ENCODE peak calls at places on chromosome 21, in five cellular contexts. One of them, this sample, is unnamed.

GRCh38 chr21:32312976-32313375 is 14.3 kb downstream of the MRAP start:
- DNase-seq in IMR-90: no peak
- DNase-seq in ovary: no peak
- DNase-seq in heart left ventricle: no peak
- DNase-seq in thyroid gland: no peak
- DNase-seq in this sample: no peak

GRCh38 chr21:27722095-27722494 is 755.2 kb upstream of the ADAMTS5 start:
- DNase-seq in ovary: no peak
- DNase-seq in thyroid gland: no peak
- DNase-seq in IMR-90: no peak
- DNase-seq in heart left ventricle: no peak
- DNase-seq in this sample: no peak

GRCh38 chr21:34243562-34243961 is 120.2 kb upstream of the KCNE2 start:
- DNase-seq in heart left ventricle: no peak
- DNase-seq in thyroid gland: peak; percentile 43
- DNase-seq in ovary: no peak
- DNase-seq in IMR-90: peak; percentile 11
- DNase-seq in this sample: no peak

GRCh38 chr21:32253215-32253641 is 25.6 kb downstream of the MIS18A start:
- DNase-seq in thyroid gland: no peak
- DNase-seq in heart left ventricle: peak; percentile 61
- DNase-seq in ovary: no peak
- DNase-seq in IMR-90: peak; percentile 65
- DNase-seq in this sample: no peak

GRCh38 chr21:24259241-24259640 is 1348.0 kb downstream of the MRPL39 start:
- DNase-seq in IMR-90: peak; percentile 83
- DNase-seq in ovary: no peak
- DNase-seq in thyroid gland: no peak
- DNase-seq in heart left ventricle: no peak
- DNase-seq in this sample: no peak

GRCh38 chr21:45152265-45152746 is 77.9 kb downstream of the ADARB1 start:
- DNase-seq in heart left ventricle: no peak
- DNase-seq in IMR-90: no peak
- DNase-seq in ovary: no peak
- DNase-seq in thyroid gland: no peak
- DNase-seq in this sample: peak; percentile 18

GRCh38 chr21:45050361-45050785 is 24.0 kb upstream of the ADARB1 start:
- DNase-seq in IMR-90: no peak
- DNase-seq in ovary: no peak
- DNase-seq in heart left ventricle: no peak
- DNase-seq in thyroid gland: peak; percentile 36
- DNase-seq in this sample: no peak

GRCh38 chr21:44697811-44698734 is 1.1 kb downstream of the KRTAP10-12 start:
- DNase-seq in heart left ventricle: no peak
- DNase-seq in IMR-90: no peak
- DNase-seq in thyroid gland: no peak
- DNase-seq in ovary: no peak
- DNase-seq in this sample: peak; percentile 84

GRCh38 chr21:40829791-40830190 is 17.2 kb downstream of the DSCAM start:
- DNase-seq in heart left ventricle: no peak
- DNase-seq in ovary: no peak
- DNase-seq in thyroid gland: no peak
- DNase-seq in IMR-90: no peak
- DNase-seq in this sample: no peak

GRCh38 chr21:34365794-34366193 is 2.0 kb downstream of the KCNE2 start:
- DNase-seq in heart left ventricle: no peak
- DNase-seq in thyroid gland: no peak
- DNase-seq in IMR-90: no peak
- DNase-seq in ovary: no peak
- DNase-seq in this sample: no peak

GRCh38 chr21:31173881-31174555 is 135.7 kb upstream of the KRTAP19-8 start:
- DNase-seq in ovary: no peak
- DNase-seq in thyroid gland: no peak
- DNase-seq in IMR-90: no peak
- DNase-seq in heart left ventricle: peak; percentile 32
- DNase-seq in this sample: peak; percentile 87

GRCh38 chr21:28111151-28111619 is 881.5 kb downstream of the LTN1 start:
- DNase-seq in thyroid gland: no peak
- DNase-seq in ovary: peak; percentile 82
- DNase-seq in heart left ventricle: peak; percentile 70
- DNase-seq in IMR-90: peak; percentile 92
- DNase-seq in this sample: peak; percentile 57

GRCh38 chr21:34351786-34352241 is 12.0 kb upstream of the KCNE2 start:
- DNase-seq in heart left ventricle: peak; percentile 36
- DNase-seq in ovary: no peak
- DNase-seq in thyroid gland: peak; percentile 73
- DNase-seq in IMR-90: peak; percentile 26
- DNase-seq in this sample: no peak

DNA sequence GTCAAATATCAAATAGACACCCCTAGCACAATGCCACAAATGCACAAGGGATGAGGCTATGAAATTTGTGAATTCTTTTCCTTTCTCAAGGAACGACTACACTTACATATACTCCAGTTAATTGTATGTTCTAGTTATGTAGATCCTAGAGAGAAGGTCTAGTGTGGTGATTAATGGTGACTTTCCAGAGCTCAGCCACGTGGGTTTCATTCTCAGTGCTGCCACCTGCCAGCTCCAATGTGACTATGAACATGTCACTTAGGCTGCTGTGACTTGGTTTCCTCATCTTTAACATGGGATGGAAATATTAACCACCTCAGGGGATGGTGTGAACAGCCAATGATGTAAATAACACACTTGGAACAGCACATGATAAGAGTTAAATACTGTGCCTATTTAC is 138.3 kb downstream of the APP start:
- DNase-seq in ovary: no peak
- DNase-seq in IMR-90: no peak
- DNase-seq in heart left ventricle: no peak
- DNase-seq in thyroid gland: no peak
- DNase-seq in this sample: no peak
- TF ChIP-seq CTCF in ovary: no peak
- TF ChIP-seq CTCF in IMR-90: no peak
- TF ChIP-seq CTCF in heart left ventricle: peak; percentile 11
- TF ChIP-seq CTCF in thyroid gland: no peak
- TF ChIP-seq CTCF in this sample: no peak

GRCh38 chr21:17823846-17824245 is 4.7 kb upstream of the C21orf91 start:
- DNase-seq in thyroid gland: no peak
- DNase-seq in heart left ventricle: no peak
- DNase-seq in IMR-90: no peak
- DNase-seq in ovary: no peak
- DNase-seq in this sample: no peak

GRCh38 chr21:17821121-17821520 is 2.0 kb upstream of the C21orf91 start:
- DNase-seq in heart left ventricle: no peak
- DNase-seq in IMR-90: no peak
- DNase-seq in thyroid gland: no peak
- DNase-seq in ovary: no peak
- DNase-seq in this sample: no peak

GRCh38 chr21:17818158-17819113 is 720 bp downstream of the C21orf91 start:
- DNase-seq in heart left ventricle: peak; percentile 35
- DNase-seq in thyroid gland: peak; percentile 50
- DNase-seq in ovary: no peak
- DNase-seq in IMR-90: peak; percentile 23
- DNase-seq in this sample: peak; percentile 21

GRCh38 chr21:17819878-17820232 is 699 bp upstream of the C21orf91 start:
- DNase-seq in IMR-90: peak; percentile 72
- DNase-seq in thyroid gland: no peak
- DNase-seq in ovary: no peak
- DNase-seq in heart left ventricle: no peak
- DNase-seq in this sample: no peak

DNA sequence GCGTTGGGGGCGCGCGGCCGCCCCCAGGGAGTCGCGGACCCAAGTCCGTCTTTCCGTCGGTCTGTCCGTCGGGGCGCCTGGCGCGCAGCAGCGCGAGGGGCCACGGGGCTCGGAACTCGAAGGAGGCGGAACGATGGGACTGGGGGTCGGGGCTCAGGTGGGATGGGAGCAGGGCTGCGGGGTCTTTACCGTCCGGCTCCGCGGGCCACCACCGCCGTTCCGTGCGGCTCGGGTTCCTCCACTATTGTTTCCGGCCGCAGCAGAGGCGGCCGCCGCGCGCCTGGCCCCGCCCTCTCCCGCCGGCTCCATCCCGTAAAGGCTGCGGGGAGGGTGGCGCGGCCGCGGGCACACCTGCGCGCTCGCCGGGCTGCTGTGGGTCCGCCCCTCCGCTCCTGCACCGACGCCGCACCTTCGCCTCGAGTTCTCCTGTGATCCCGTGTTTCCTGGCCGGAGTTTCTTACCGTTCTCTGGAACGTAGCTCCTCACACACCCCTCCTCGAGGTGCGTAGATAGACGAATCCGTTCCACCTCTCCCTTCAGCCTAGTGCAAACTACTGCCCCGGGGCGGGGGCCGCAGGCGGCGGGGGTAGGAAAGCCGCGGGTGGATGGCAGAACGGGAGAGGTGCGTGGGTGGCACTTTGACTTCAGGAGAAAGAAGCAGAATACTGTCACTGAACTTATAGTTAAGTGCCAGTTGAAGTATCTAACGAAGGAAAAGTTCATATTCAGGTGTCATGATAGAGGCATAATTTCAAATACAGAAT is at the start of gene C21orf91:
- DNase-seq in heart left ventricle: peak; percentile 91
- DNase-seq in IMR-90: peak; percentile 86
- DNase-seq in ovary: peak; percentile 89
- DNase-seq in thyroid gland: peak; percentile 91
- DNase-seq in this sample: peak; percentile 85
- TF ChIP-seq POLR2A in heart left ventricle: peak; percentile 62
- TF ChIP-seq POLR2A in IMR-90: peak; percentile 93
- TF ChIP-seq POLR2A in ovary: peak; percentile 53
- TF ChIP-seq POLR2A in thyroid gland: peak; percentile 71
- TF ChIP-seq POLR2A in this sample: peak; percentile 16

DNA sequence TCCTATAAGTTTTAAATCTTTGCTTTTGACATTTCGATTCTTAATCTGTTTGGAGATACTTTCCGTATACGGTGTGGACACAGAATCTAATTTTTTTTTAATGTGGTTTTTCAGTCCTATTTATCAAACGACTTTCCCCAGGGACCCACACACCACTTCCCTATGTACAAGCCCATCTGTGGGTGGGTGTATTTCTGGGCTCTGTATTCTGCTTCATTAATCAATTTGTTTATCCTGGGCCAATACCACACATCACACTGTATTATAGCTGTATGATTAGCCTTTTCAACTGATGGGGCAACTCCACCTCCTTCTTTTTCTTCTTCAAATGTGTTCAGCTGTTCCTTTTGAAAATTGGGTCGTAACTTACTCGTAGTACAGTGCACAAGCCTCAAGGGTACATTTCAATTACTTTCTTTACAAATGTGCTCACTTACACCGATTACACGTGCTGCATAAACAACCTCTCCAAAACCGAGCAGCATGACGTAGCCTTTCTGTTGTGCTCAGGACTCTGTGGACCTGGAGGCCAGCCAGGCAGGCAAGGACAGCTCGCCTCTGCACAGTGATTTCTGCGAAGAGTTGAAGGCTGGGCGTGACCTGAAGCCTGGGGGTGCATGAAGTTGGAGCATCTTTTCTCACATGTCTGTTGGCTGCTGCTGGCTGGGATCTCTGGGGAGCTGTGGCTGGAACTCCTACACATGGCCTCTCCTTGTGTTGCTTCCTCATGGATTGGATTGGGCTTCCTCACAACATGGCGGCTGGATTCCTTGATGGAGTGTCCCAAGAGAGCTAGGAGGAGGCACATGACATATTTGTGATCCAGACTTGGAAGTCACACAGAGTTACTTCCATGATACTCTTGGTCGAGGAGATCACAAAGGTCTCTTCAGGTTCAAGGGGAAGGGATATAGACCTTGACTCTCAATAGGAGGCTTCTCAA is 126.5 kb downstream of the CRYAA start:
- DNase-seq in thyroid gland: peak; percentile 77
- DNase-seq in heart left ventricle: no peak
- DNase-seq in ovary: no peak
- DNase-seq in IMR-90: peak; percentile 2
- DNase-seq in this sample: no peak
- H3K4me3 ChIP-seq in thyroid gland: no peak overlapping the region
- H3K4me3 ChIP-seq in heart left ventricle: no peak overlapping the region
- H3K4me3 ChIP-seq in ovary: no peak overlapping the region
- H3K4me3 ChIP-seq in IMR-90: no peak overlapping the region
- H3K4me3 ChIP-seq in this sample: no peak overlapping the region

DNA sequence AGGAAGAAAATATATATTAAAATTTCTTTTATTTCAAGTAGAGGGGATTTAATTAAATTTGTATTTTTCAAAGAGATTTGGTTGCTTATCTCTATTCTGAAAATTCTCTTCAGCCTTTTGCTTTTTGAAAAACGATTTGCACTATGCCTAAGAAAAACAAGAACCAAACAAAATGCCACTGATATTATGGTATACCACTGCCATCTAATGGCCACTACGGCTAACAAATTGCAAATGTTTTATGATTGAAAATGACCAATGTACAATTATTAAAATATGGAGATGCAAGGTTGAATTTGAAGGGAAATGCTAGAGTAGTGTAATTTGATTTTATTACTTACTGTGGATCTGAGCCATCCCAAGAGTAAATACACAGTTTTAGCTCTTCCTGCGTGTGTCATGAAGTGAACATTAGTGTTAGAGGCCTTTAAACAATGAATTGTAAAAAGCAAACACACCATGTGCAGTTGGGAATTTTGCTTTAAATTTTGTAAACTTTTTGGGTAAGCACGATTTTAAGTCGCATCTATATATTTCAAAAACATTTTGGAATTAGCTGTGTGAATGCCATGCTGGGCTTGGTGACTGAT is 137.4 kb upstream of the USP25 start:
- DNase-seq in ovary: no peak
- DNase-seq in IMR-90: peak; percentile 45
- DNase-seq in thyroid gland: no peak
- DNase-seq in heart left ventricle: no peak
- DNase-seq in this sample: no peak
- TF ChIP-seq CTCF in ovary: peak; percentile 29
- TF ChIP-seq CTCF in IMR-90: peak; percentile 69
- TF ChIP-seq CTCF in thyroid gland: peak; percentile 33
- TF ChIP-seq CTCF in heart left ventricle: peak; percentile 65
- TF ChIP-seq CTCF in this sample: no peak

DNA sequence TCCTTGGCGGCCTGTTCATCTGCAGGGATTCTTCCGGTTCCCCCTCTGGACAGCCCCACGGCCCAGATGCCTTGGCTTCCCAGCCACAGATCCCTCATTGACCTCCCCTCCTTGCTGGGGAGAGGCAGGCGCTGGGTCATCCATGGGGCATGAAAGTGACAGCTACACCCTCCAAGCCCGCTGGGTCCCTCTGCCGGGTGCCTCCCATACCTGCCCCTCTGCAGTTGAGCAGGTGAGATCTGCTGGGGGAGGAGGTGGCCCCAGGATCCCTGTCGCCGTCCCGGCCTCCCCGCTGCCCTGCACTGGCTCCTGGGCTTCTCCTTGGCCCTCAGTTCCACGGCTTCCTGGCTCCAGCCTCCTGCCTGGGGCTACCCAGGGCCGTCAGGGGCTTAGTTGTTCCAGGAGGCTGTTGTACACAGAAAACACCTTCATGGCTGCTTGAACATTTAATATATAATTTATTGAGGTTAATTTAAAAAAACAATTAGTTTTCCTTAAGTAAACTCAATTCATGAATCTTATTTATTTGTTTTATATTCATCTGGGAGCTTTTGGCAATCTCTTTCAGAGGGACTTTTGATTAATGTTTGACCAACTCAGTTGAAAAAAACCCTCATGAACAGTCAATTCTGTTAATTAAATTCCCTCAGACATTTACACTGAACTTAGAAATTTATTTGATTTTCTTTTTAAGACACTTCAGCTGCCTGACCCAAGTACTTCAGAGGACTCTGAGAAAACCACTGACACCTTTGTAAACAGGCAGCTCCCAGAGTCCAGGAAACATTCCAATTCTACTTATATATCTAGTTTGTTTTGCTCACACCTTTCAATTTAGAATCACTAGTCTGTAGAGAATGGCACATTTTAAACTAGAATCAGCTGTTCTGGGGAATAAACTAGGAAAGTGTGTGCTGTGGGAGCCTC is 67.5 kb upstream of the ABCG1 start:
- DNase-seq in ovary: no peak
- DNase-seq in heart left ventricle: no peak
- DNase-seq in thyroid gland: no peak
- DNase-seq in IMR-90: no peak
- DNase-seq in this sample: peak; percentile 77
- TF ChIP-seq POLR2A in ovary: no peak
- TF ChIP-seq POLR2A in heart left ventricle: no peak
- TF ChIP-seq POLR2A in thyroid gland: no peak
- TF ChIP-seq POLR2A in IMR-90: no peak
- TF ChIP-seq POLR2A in this sample: no peak

This sample was measured in lower leg skin.